ENCODE peak calls at places on chromosome 12, in four cellular contexts. One of them, this sample, is unnamed.

GRCh38 chr12:18502422-18502821 is 235.4 kb downstream of the PLCZ1 start:
- DNase-seq in HL-60: no peak
- DNase-seq in K562: no peak
- DNase-seq in GM12878: no peak
- DNase-seq in this sample: no peak

GRCh38 chr12:27505124-27505523 is 18.9 kb upstream of the PPFIBP1 start:
- DNase-seq in HL-60: no peak
- DNase-seq in K562: no peak
- DNase-seq in GM12878: no peak
- DNase-seq in this sample: no peak

GRCh38 chr12:112682586-112682985 is 109.0 kb upstream of the RPH3A start:
- DNase-seq in GM12878: no peak
- DNase-seq in K562: no peak
- DNase-seq in HL-60: no peak
- DNase-seq in this sample: no peak

GRCh38 chr12:2588345-2588744 is 206.4 kb upstream of the FKBP4 start:
- DNase-seq in HL-60: no peak
- DNase-seq in K562: no peak
- DNase-seq in GM12878: no peak
- DNase-seq in this sample: no peak

GRCh38 chr12:10672231-10672868 is 1.5 kb downstream of the STYK1 start:
- DNase-seq in GM12878: no peak
- DNase-seq in K562: no peak
- DNase-seq in HL-60: no peak
- DNase-seq in this sample: no peak

GRCh38 chr12:6902448-6902847 is 2.2 kb upstream of the LRRC23 start:
- DNase-seq in HL-60: no peak
- DNase-seq in GM12878: no peak
- DNase-seq in K562: no peak
- DNase-seq in this sample: no peak

GRCh38 chr12:81815611-81816010 is 56.5 kb upstream of the PPFIA2 start:
- DNase-seq in GM12878: no peak
- DNase-seq in HL-60: no peak
- DNase-seq in K562: no peak
- DNase-seq in this sample: no peak

GRCh38 chr12:22467190-22467589 is 77.2 kb downstream of the C2CD5 start:
- DNase-seq in HL-60: no peak
- DNase-seq in K562: no peak
- DNase-seq in GM12878: no peak
- DNase-seq in this sample: no peak

GRCh38 chr12:119171266-119171665 is 7.5 kb upstream of the HSPB8 start:
- DNase-seq in K562: no peak
- DNase-seq in HL-60: no peak
- DNase-seq in GM12878: no peak
- DNase-seq in this sample: no peak

GRCh38 chr12:92503029-92503931 is 199.5 kb upstream of the PLEKHG7 start:
- DNase-seq in GM12878: peak; percentile 96
- DNase-seq in HL-60: no peak
- DNase-seq in K562: no peak
- DNase-seq in this sample: no peak

GRCh38 chr12:110741371-110741770 is 1.3 kb downstream of the PPP1CC start:
- DNase-seq in HL-60: peak; percentile 14
- DNase-seq in GM12878: no peak
- DNase-seq in K562: no peak
- DNase-seq in this sample: no peak

GRCh38 chr12:93844385-93844784 is 167.2 kb downstream of the CRADD start:
- DNase-seq in K562: no peak
- DNase-seq in HL-60: no peak
- DNase-seq in GM12878: no peak
- DNase-seq in this sample: no peak

GRCh38 chr12:12819752-12820311 is 6.7 kb downstream of the DDX47 start:
- DNase-seq in HL-60: no peak
- DNase-seq in GM12878: no peak
- DNase-seq in K562: no peak
- DNase-seq in this sample: no peak

GRCh38 chr12:74747305-74747704 is 209.7 kb downstream of the ATXN7L3B start:
- DNase-seq in HL-60: no peak
- DNase-seq in K562: no peak
- DNase-seq in GM12878: no peak
- DNase-seq in this sample: no peak

GRCh38 chr12:123617580-123617979 is 15.7 kb downstream of the DDX55 start:
- DNase-seq in HL-60: no peak
- DNase-seq in K562: no peak
- DNase-seq in GM12878: no peak
- DNase-seq in this sample: no peak

GRCh38 chr12:40632171-40632570 is 60.1 kb upstream of the CNTN1 start:
- DNase-seq in K562: no peak
- DNase-seq in GM12878: no peak
- DNase-seq in HL-60: no peak
- DNase-seq in this sample: no peak

GRCh38 chr12:96195845-96196451 is 1.8 kb downstream of the ELK3 start:
- DNase-seq in HL-60: no peak
- DNase-seq in K562: peak; percentile 45
- DNase-seq in GM12878: no peak
- DNase-seq in this sample: no peak

GRCh38 chr12:95473440-95473946 is 459 bp upstream of the METAP2 start:
- DNase-seq in HL-60: peak; percentile 28
- DNase-seq in GM12878: peak; percentile 13
- DNase-seq in K562: peak; percentile 42
- DNase-seq in this sample: peak; percentile 13

GRCh38 chr12:27711312-27711682 is 665 bp downstream of the MRPS35 start:
- DNase-seq in HL-60: peak; percentile 15
- DNase-seq in K562: peak; percentile 21
- DNase-seq in GM12878: no peak
- DNase-seq in this sample: peak; percentile 19

GRCh38 chr12:232731-233614 is 19.0 kb upstream of the SLC6A12 start:
- DNase-seq in GM12878: no peak
- DNase-seq in K562: no peak
- DNase-seq in HL-60: peak; percentile 80
- DNase-seq in this sample: no peak

GRCh38 chr12:30622509-30622908 is 73.2 kb downstream of the IPO8 start:
- DNase-seq in GM12878: peak; percentile 9
- DNase-seq in K562: no peak
- DNase-seq in HL-60: no peak
- DNase-seq in this sample: peak; percentile 15

GRCh38 chr12:129672110-129672509 is 231.7 kb downstream of the TMEM132D start:
- DNase-seq in K562: no peak
- DNase-seq in HL-60: no peak
- DNase-seq in GM12878: no peak
- DNase-seq in this sample: no peak

GRCh38 chr12:92139634-92140555 is 5.8 kb downstream of the BTG1 start:
- DNase-seq in K562: no peak
- DNase-seq in HL-60: no peak
- DNase-seq in GM12878: no peak
- DNase-seq in this sample: no peak

GRCh38 chr12:50297027-50297426 is 13.7 kb upstream of the LIMA1 start:
- DNase-seq in GM12878: no peak
- DNase-seq in HL-60: no peak
- DNase-seq in K562: no peak
- DNase-seq in this sample: no peak

GRCh38 chr12:19012965-19013364 is 116.6 kb upstream of the PLEKHA5 start:
- DNase-seq in HL-60: no peak
- DNase-seq in GM12878: no peak
- DNase-seq in K562: no peak
- DNase-seq in this sample: no peak

GRCh38 chr12:67716817-67717216 is 68.3 kb downstream of the DYRK2 start:
- DNase-seq in GM12878: no peak
- DNase-seq in HL-60: no peak
- DNase-seq in K562: no peak
- DNase-seq in this sample: no peak
- TF ChIP-seq SPI1 in GM12878: no peak
- TF ChIP-seq SPI1 in HL-60: no peak
- TF ChIP-seq SPI1 in K562: no peak
- TF ChIP-seq SPI1 in this sample: no peak

DNA sequence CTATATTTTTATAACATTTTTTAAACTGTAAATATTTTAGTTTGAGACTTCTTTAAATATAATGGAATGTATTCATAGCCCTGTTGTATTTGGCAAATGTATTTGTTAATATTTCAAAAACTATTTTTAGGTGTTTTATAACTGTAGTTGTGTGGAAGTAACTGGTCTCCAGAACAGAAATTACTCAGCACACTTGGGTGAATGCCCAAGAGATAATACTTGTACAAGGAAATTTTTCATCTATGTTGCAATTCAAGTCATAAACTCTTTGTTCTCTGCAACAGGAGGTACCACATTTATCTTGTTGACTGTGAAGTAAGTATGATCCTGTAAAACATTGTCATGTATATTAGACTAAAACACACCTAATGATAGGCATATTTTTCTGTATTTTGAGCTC is 72.8 kb downstream of the SLCO1B3 start:
- DNase-seq in HL-60: no peak
- DNase-seq in K562: no peak
- DNase-seq in GM12878: no peak
- DNase-seq in this sample: no peak
- TF ChIP-seq SPI1 in HL-60: no peak
- TF ChIP-seq SPI1 in K562: no peak
- TF ChIP-seq SPI1 in GM12878: no peak
- TF ChIP-seq SPI1 in this sample: no peak

DNA sequence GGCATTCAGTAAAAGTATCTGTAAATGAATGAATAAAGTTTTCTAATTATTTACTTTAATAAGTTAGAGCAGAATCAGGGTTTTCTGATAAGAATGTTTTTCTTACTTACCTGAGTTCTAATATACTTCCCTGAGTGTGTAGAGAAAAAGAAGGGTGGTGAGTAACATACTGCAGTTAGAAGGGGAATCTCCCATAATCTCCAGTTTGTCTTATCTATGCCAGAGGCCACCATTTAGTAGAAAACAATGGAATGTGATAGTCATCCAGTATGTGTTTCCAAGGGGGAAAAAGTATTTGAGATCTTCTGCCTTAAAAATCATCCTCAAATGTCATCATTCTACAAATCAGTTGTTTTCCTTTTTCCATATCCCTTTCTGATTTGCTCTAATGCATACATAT is 56.5 kb upstream of the PAWR start:
- DNase-seq in GM12878: no peak
- DNase-seq in HL-60: no peak
- DNase-seq in K562: no peak
- DNase-seq in this sample: no peak
- TF ChIP-seq SPI1 in GM12878: no peak
- TF ChIP-seq SPI1 in HL-60: no peak
- TF ChIP-seq SPI1 in K562: no peak
- TF ChIP-seq SPI1 in this sample: no peak

GRCh38 chr12:54879579-54879978 is 25.3 kb downstream of the MUCL1 start:
- DNase-seq in HL-60: no peak
- DNase-seq in GM12878: no peak
- DNase-seq in K562: no peak
- DNase-seq in this sample: no peak

GRCh38 chr12:54882074-54882473 is 27.8 kb downstream of the MUCL1 start:
- DNase-seq in GM12878: no peak
- DNase-seq in HL-60: peak; percentile 78
- DNase-seq in K562: no peak
- DNase-seq in this sample: no peak

GRCh38 chr12:54879132-54879531 is 24.8 kb downstream of the MUCL1 start:
- DNase-seq in HL-60: peak; percentile 36
- DNase-seq in GM12878: no peak
- DNase-seq in K562: no peak
- DNase-seq in this sample: no peak
- TF ChIP-seq SPI1 in HL-60: peak; percentile 66
- TF ChIP-seq SPI1 in GM12878: no peak
- TF ChIP-seq SPI1 in K562: no peak
- TF ChIP-seq SPI1 in this sample: no peak

GRCh38 chr12:60257063-60257462 is 661.2 kb downstream of the SLC16A7 start:
- DNase-seq in HL-60: no peak
- DNase-seq in K562: peak; percentile 11
- DNase-seq in GM12878: no peak
- DNase-seq in this sample: no peak

GRCh38 chr12:60262378-60262777 is 666.5 kb downstream of the SLC16A7 start:
- DNase-seq in GM12878: no peak
- DNase-seq in HL-60: no peak
- DNase-seq in K562: no peak
- DNase-seq in this sample: no peak

GRCh38 chr12:60263146-60263545 is 667.3 kb downstream of the SLC16A7 start:
- DNase-seq in GM12878: no peak
- DNase-seq in K562: no peak
- DNase-seq in HL-60: no peak
- DNase-seq in this sample: no peak

GRCh38 chr12:60255044-60255443 is 659.2 kb downstream of the SLC16A7 start:
- DNase-seq in K562: no peak
- DNase-seq in GM12878: no peak
- DNase-seq in HL-60: no peak
- DNase-seq in this sample: no peak

GRCh38 chr12:60259241-60259640 is 663.4 kb downstream of the SLC16A7 start:
- DNase-seq in GM12878: no peak
- DNase-seq in HL-60: no peak
- DNase-seq in K562: no peak
- DNase-seq in this sample: no peak
- TF ChIP-seq SPI1 in GM12878: no peak
- TF ChIP-seq SPI1 in HL-60: no peak
- TF ChIP-seq SPI1 in K562: no peak
- TF ChIP-seq SPI1 in this sample: no peak

GRCh38 chr12:64171715-64172114 is 50.4 kb downstream of the KICS2 start:
- DNase-seq in HL-60: no peak
- DNase-seq in GM12878: no peak
- DNase-seq in K562: no peak
- DNase-seq in this sample: no peak
- TF ChIP-seq SPI1 in HL-60: no peak
- TF ChIP-seq SPI1 in GM12878: no peak
- TF ChIP-seq SPI1 in K562: no peak
- TF ChIP-seq SPI1 in this sample: no peak

GRCh38 chr12:107415066-107415465 is 270.5 kb upstream of the PWP1 start:
- DNase-seq in GM12878: no peak
- DNase-seq in HL-60: no peak
- DNase-seq in K562: no peak
- DNase-seq in this sample: no peak
- TF ChIP-seq SPI1 in GM12878: no peak
- TF ChIP-seq SPI1 in HL-60: no peak
- TF ChIP-seq SPI1 in K562: no peak
- TF ChIP-seq SPI1 in this sample: no peak

This sample was measured in GM12891.